ENCODE peak calls at places on chromosome 21, in seven cellular contexts. One of them, this sample, is unnamed.

GRCh38 chr21:15831497-15831896 is 101.7 kb downstream of the USP25 start:
- DNase-seq in ovary: no peak
- DNase-seq in H4: no peak
- DNase-seq in naive B cell: no peak
- DNase-seq in LHCN-M2: no peak
- DNase-seq in activated CD8-positive, alpha-beta memory T cell treated with anti-CD3 and anti-CD28 coated beads, Interleukin-2, amount 50 U/mL, for 4 hours: no peak
- DNase-seq in NAMALWA: no peak
- DNase-seq in this sample: no peak

GRCh38 chr21:42624936-42625335 is 28.5 kb upstream of the PDE9A start:
- DNase-seq in ovary: no peak
- DNase-seq in H4: no peak
- DNase-seq in naive B cell: no peak
- DNase-seq in LHCN-M2: no peak
- DNase-seq in activated CD8-positive, alpha-beta memory T cell treated with anti-CD3 and anti-CD28 coated beads, Interleukin-2, amount 50 U/mL, for 4 hours: no peak
- DNase-seq in NAMALWA: no peak
- DNase-seq in this sample: no peak

GRCh38 chr21:37208056-37208705 is 59.0 kb downstream of the VPS26C start:
- DNase-seq in ovary: no peak
- DNase-seq in H4: no peak
- DNase-seq in naive B cell: peak
- DNase-seq in LHCN-M2: no peak
- DNase-seq in activated CD8-positive, alpha-beta memory T cell treated with anti-CD3 and anti-CD28 coated beads, Interleukin-2, amount 50 U/mL, for 4 hours: no peak
- DNase-seq in NAMALWA: no peak
- DNase-seq in this sample: no peak

GRCh38 chr21:42080788-42081083 is 9.6 kb downstream of the UMODL1 start:
- DNase-seq in ovary: no peak
- DNase-seq in H4: no peak
- DNase-seq in naive B cell: no peak
- DNase-seq in LHCN-M2: peak
- DNase-seq in activated CD8-positive, alpha-beta memory T cell treated with anti-CD3 and anti-CD28 coated beads, Interleukin-2, amount 50 U/mL, for 4 hours: no peak
- DNase-seq in NAMALWA: no peak
- DNase-seq in this sample: no peak

GRCh38 chr21:46118871-46119564 is 21.1 kb downstream of the COL6A2 start:
- DNase-seq in ovary: peak
- DNase-seq in H4: no peak
- DNase-seq in naive B cell: no peak
- DNase-seq in LHCN-M2: no peak
- DNase-seq in activated CD8-positive, alpha-beta memory T cell treated with anti-CD3 and anti-CD28 coated beads, Interleukin-2, amount 50 U/mL, for 4 hours: peak
- DNase-seq in NAMALWA: no peak
- DNase-seq in this sample: peak

GRCh38 chr21:41743321-41744027 is 23.4 kb downstream of the RIPK4 start:
- DNase-seq in ovary: no peak
- DNase-seq in H4: no peak
- DNase-seq in naive B cell: no peak
- DNase-seq in LHCN-M2: no peak
- DNase-seq in activated CD8-positive, alpha-beta memory T cell treated with anti-CD3 and anti-CD28 coated beads, Interleukin-2, amount 50 U/mL, for 4 hours: no peak
- DNase-seq in NAMALWA: no peak
- DNase-seq in this sample: no peak

GRCh38 chr21:46099476-46099875 is 1.6 kb downstream of the COL6A2 start:
- DNase-seq in ovary: peak
- DNase-seq in H4: no peak
- DNase-seq in naive B cell: no peak
- DNase-seq in LHCN-M2: no peak
- DNase-seq in activated CD8-positive, alpha-beta memory T cell treated with anti-CD3 and anti-CD28 coated beads, Interleukin-2, amount 50 U/mL, for 4 hours: peak
- DNase-seq in NAMALWA: no peak
- DNase-seq in this sample: peak

GRCh38 chr21:43345746-43346409 is 81.1 kb downstream of the SIK1 start:
- DNase-seq in ovary: no peak
- DNase-seq in H4: peak
- DNase-seq in naive B cell: no peak
- DNase-seq in LHCN-M2: peak
- DNase-seq in activated CD8-positive, alpha-beta memory T cell treated with anti-CD3 and anti-CD28 coated beads, Interleukin-2, amount 50 U/mL, for 4 hours: no peak
- DNase-seq in NAMALWA: no peak
- DNase-seq in this sample: no peak

GRCh38 chr21:42607525-42608102 is 45.8 kb upstream of the PDE9A start:
- DNase-seq in ovary: no peak
- DNase-seq in H4: no peak
- DNase-seq in naive B cell: no peak
- DNase-seq in LHCN-M2: no peak
- DNase-seq in activated CD8-positive, alpha-beta memory T cell treated with anti-CD3 and anti-CD28 coated beads, Interleukin-2, amount 50 U/mL, for 4 hours: no peak
- DNase-seq in NAMALWA: no peak
- DNase-seq in this sample: no peak

GRCh38 chr21:44054710-44055109 is 42.6 kb downstream of the TRAPPC10 start:
- DNase-seq in ovary: no peak
- DNase-seq in H4: no peak
- DNase-seq in naive B cell: no peak
- DNase-seq in LHCN-M2: peak
- DNase-seq in activated CD8-positive, alpha-beta memory T cell treated with anti-CD3 and anti-CD28 coated beads, Interleukin-2, amount 50 U/mL, for 4 hours: no peak
- DNase-seq in NAMALWA: no peak
- DNase-seq in this sample: no peak

GRCh38 chr21:45410865-45411809 is 6.2 kb downstream of the COL18A1 start:
- DNase-seq in ovary: peak
- DNase-seq in H4: no peak
- DNase-seq in naive B cell: no peak
- DNase-seq in LHCN-M2: no peak
- DNase-seq in activated CD8-positive, alpha-beta memory T cell treated with anti-CD3 and anti-CD28 coated beads, Interleukin-2, amount 50 U/mL, for 4 hours: no peak
- DNase-seq in NAMALWA: no peak
- DNase-seq in this sample: no peak

GRCh38 chr21:23687154-23687553 is 1920.1 kb downstream of the MRPL39 start:
- DNase-seq in ovary: no peak
- DNase-seq in H4: no peak
- DNase-seq in naive B cell: no peak
- DNase-seq in LHCN-M2: no peak
- DNase-seq in activated CD8-positive, alpha-beta memory T cell treated with anti-CD3 and anti-CD28 coated beads, Interleukin-2, amount 50 U/mL, for 4 hours: no peak
- DNase-seq in NAMALWA: no peak
- DNase-seq in this sample: no peak

GRCh38 chr21:38768385-38769071 is 37.2 kb upstream of the ETS2 start:
- DNase-seq in ovary: no peak
- DNase-seq in H4: peak
- DNase-seq in naive B cell: no peak
- DNase-seq in LHCN-M2: peak
- DNase-seq in activated CD8-positive, alpha-beta memory T cell treated with anti-CD3 and anti-CD28 coated beads, Interleukin-2, amount 50 U/mL, for 4 hours: peak
- DNase-seq in NAMALWA: peak
- DNase-seq in this sample: no peak

GRCh38 chr21:27772816-27773215 is 805.9 kb upstream of the ADAMTS5 start:
- DNase-seq in ovary: no peak
- DNase-seq in H4: no peak
- DNase-seq in naive B cell: no peak
- DNase-seq in LHCN-M2: no peak
- DNase-seq in activated CD8-positive, alpha-beta memory T cell treated with anti-CD3 and anti-CD28 coated beads, Interleukin-2, amount 50 U/mL, for 4 hours: no peak
- DNase-seq in NAMALWA: no peak
- DNase-seq in this sample: no peak

GRCh38 chr21:25809013-25809412 is 74.2 kb downstream of the GABPA start:
- DNase-seq in ovary: no peak
- DNase-seq in H4: no peak
- DNase-seq in naive B cell: no peak
- DNase-seq in LHCN-M2: peak
- DNase-seq in activated CD8-positive, alpha-beta memory T cell treated with anti-CD3 and anti-CD28 coated beads, Interleukin-2, amount 50 U/mL, for 4 hours: no peak
- DNase-seq in NAMALWA: no peak
- DNase-seq in this sample: no peak

GRCh38 chr21:35609263-35609662 is 451.1 kb downstream of the SETD4 start:
- DNase-seq in ovary: no peak
- DNase-seq in H4: no peak
- DNase-seq in naive B cell: no peak
- DNase-seq in LHCN-M2: no peak
- DNase-seq in activated CD8-positive, alpha-beta memory T cell treated with anti-CD3 and anti-CD28 coated beads, Interleukin-2, amount 50 U/mL, for 4 hours: no peak
- DNase-seq in NAMALWA: no peak
- DNase-seq in this sample: no peak

GRCh38 chr21:33360871-33361602 is 36.3 kb downstream of the IFNAR1 start:
- DNase-seq in ovary: peak
- DNase-seq in H4: peak
- DNase-seq in naive B cell: peak
- DNase-seq in LHCN-M2: peak
- DNase-seq in activated CD8-positive, alpha-beta memory T cell treated with anti-CD3 and anti-CD28 coated beads, Interleukin-2, amount 50 U/mL, for 4 hours: peak
- DNase-seq in NAMALWA: peak
- DNase-seq in this sample: peak

GRCh38 chr21:44708213-44708865 is 3.0 kb downstream of the TSPEAR start:
- DNase-seq in ovary: peak
- DNase-seq in H4: no peak
- DNase-seq in naive B cell: no peak
- DNase-seq in LHCN-M2: no peak
- DNase-seq in activated CD8-positive, alpha-beta memory T cell treated with anti-CD3 and anti-CD28 coated beads, Interleukin-2, amount 50 U/mL, for 4 hours: no peak
- DNase-seq in NAMALWA: no peak
- DNase-seq in this sample: no peak

GRCh38 chr21:36980280-36981048 is 14.0 kb upstream of the HLCS start:
- DNase-seq in ovary: peak
- DNase-seq in H4: no peak
- DNase-seq in naive B cell: no peak
- DNase-seq in LHCN-M2: peak
- DNase-seq in activated CD8-positive, alpha-beta memory T cell treated with anti-CD3 and anti-CD28 coated beads, Interleukin-2, amount 50 U/mL, for 4 hours: peak
- DNase-seq in NAMALWA: no peak
- DNase-seq in this sample: no peak

GRCh38 chr21:34889287-34889536 is 159.9 kb downstream of the RUNX1 start:
- DNase-seq in ovary: peak
- DNase-seq in H4: peak
- DNase-seq in naive B cell: no peak
- DNase-seq in LHCN-M2: peak
- DNase-seq in activated CD8-positive, alpha-beta memory T cell treated with anti-CD3 and anti-CD28 coated beads, Interleukin-2, amount 50 U/mL, for 4 hours: peak
- DNase-seq in NAMALWA: peak
- DNase-seq in this sample: peak

GRCh38 chr21:45459171-45460010 is 54.4 kb downstream of the COL18A1 start:
- DNase-seq in ovary: no peak
- DNase-seq in H4: no peak
- DNase-seq in naive B cell: no peak
- DNase-seq in LHCN-M2: no peak
- DNase-seq in activated CD8-positive, alpha-beta memory T cell treated with anti-CD3 and anti-CD28 coated beads, Interleukin-2, amount 50 U/mL, for 4 hours: no peak
- DNase-seq in NAMALWA: no peak
- DNase-seq in this sample: peak

GRCh38 chr21:27649746-27650145 is 682.9 kb upstream of the ADAMTS5 start:
- DNase-seq in ovary: no peak
- DNase-seq in H4: no peak
- DNase-seq in naive B cell: no peak
- DNase-seq in LHCN-M2: peak
- DNase-seq in activated CD8-positive, alpha-beta memory T cell treated with anti-CD3 and anti-CD28 coated beads, Interleukin-2, amount 50 U/mL, for 4 hours: no peak
- DNase-seq in NAMALWA: no peak
- DNase-seq in this sample: no peak

GRCh38 chr21:42158846-42159245 is 60.1 kb upstream of the ABCG1 start:
- DNase-seq in ovary: no peak
- DNase-seq in H4: no peak
- DNase-seq in naive B cell: no peak
- DNase-seq in LHCN-M2: no peak
- DNase-seq in activated CD8-positive, alpha-beta memory T cell treated with anti-CD3 and anti-CD28 coated beads, Interleukin-2, amount 50 U/mL, for 4 hours: no peak
- DNase-seq in NAMALWA: no peak
- DNase-seq in this sample: no peak

GRCh38 chr21:16084776-16085364 is 355.1 kb downstream of the USP25 start:
- DNase-seq in ovary: no peak
- DNase-seq in H4: peak
- DNase-seq in naive B cell: no peak
- DNase-seq in LHCN-M2: peak
- DNase-seq in activated CD8-positive, alpha-beta memory T cell treated with anti-CD3 and anti-CD28 coated beads, Interleukin-2, amount 50 U/mL, for 4 hours: no peak
- DNase-seq in NAMALWA: no peak
- DNase-seq in this sample: no peak

GRCh38 chr21:45282283-45283018 is 5.2 kb downstream of the POFUT2 start:
- DNase-seq in ovary: peak
- DNase-seq in H4: no peak
- DNase-seq in naive B cell: no peak
- DNase-seq in LHCN-M2: no peak
- DNase-seq in activated CD8-positive, alpha-beta memory T cell treated with anti-CD3 and anti-CD28 coated beads, Interleukin-2, amount 50 U/mL, for 4 hours: no peak
- DNase-seq in NAMALWA: no peak
- DNase-seq in this sample: peak

GRCh38 chr21:36630485-36631206 is 68.3 kb upstream of the SIM2 start:
- DNase-seq in ovary: no peak
- DNase-seq in H4: peak
- DNase-seq in naive B cell: peak
- DNase-seq in LHCN-M2: peak
- DNase-seq in activated CD8-positive, alpha-beta memory T cell treated with anti-CD3 and anti-CD28 coated beads, Interleukin-2, amount 50 U/mL, for 4 hours: peak
- DNase-seq in NAMALWA: peak
- DNase-seq in this sample: peak

GRCh38 chr21:43308101-43308500 is 118.8 kb downstream of the SIK1 start:
- DNase-seq in ovary: no peak
- DNase-seq in H4: no peak
- DNase-seq in naive B cell: no peak
- DNase-seq in LHCN-M2: no peak
- DNase-seq in activated CD8-positive, alpha-beta memory T cell treated with anti-CD3 and anti-CD28 coated beads, Interleukin-2, amount 50 U/mL, for 4 hours: no peak
- DNase-seq in NAMALWA: no peak
- DNase-seq in this sample: no peak

GRCh38 chr21:42636535-42636914 is 16.9 kb upstream of the PDE9A start:
- DNase-seq in ovary: no peak
- DNase-seq in H4: peak
- DNase-seq in naive B cell: no peak
- DNase-seq in LHCN-M2: peak
- DNase-seq in activated CD8-positive, alpha-beta memory T cell treated with anti-CD3 and anti-CD28 coated beads, Interleukin-2, amount 50 U/mL, for 4 hours: no peak
- DNase-seq in NAMALWA: no peak
- DNase-seq in this sample: no peak

GRCh38 chr21:35438643-35439404 is 389.7 kb upstream of the RUNX1 start:
- DNase-seq in ovary: no peak
- DNase-seq in H4: no peak
- DNase-seq in naive B cell: peak
- DNase-seq in LHCN-M2: no peak
- DNase-seq in activated CD8-positive, alpha-beta memory T cell treated with anti-CD3 and anti-CD28 coated beads, Interleukin-2, amount 50 U/mL, for 4 hours: no peak
- DNase-seq in NAMALWA: peak
- DNase-seq in this sample: no peak

This sample was measured in naive thymus-derived CD8-positive, alpha-beta T cell.